ENCODE peak calls at places on chromosome 19, in four cellular contexts. One of them, this sample, is unnamed.

GRCh38 chr19:37333457-37333856 is 37.4 kb upstream of the ZNF527 start:
- DNase-seq in thoracic aorta: no peak
- DNase-seq in uterus: no peak
- DNase-seq in body of pancreas: no peak
- DNase-seq in this sample: no peak

GRCh38 chr19:10364644-10365043 is 15.7 kb downstream of the TYK2 start:
- DNase-seq in thoracic aorta: no peak
- DNase-seq in body of pancreas: no peak
- DNase-seq in uterus: no peak
- DNase-seq in this sample: no peak

GRCh38 chr19:29526730-29527499 is 1.1 kb downstream of the VSTM2B start:
- DNase-seq in uterus: no peak
- DNase-seq in body of pancreas: no peak
- DNase-seq in thoracic aorta: no peak
- DNase-seq in this sample: no peak

GRCh38 chr19:10112037-10112751 is 701 bp downstream of the P2RY11 start:
- DNase-seq in body of pancreas: no peak
- DNase-seq in uterus: no peak
- DNase-seq in thoracic aorta: no peak
- DNase-seq in this sample: no peak

GRCh38 chr19:55041627-55042343 is 3.7 kb upstream of the GP6 start:
- DNase-seq in uterus: no peak
- DNase-seq in body of pancreas: no peak
- DNase-seq in thoracic aorta: no peak
- DNase-seq in this sample: no peak

GRCh38 chr19:29831041-29831548 is 19.3 kb downstream of the CCNE1 start:
- DNase-seq in thoracic aorta: no peak
- DNase-seq in body of pancreas: no peak
- DNase-seq in uterus: no peak
- DNase-seq in this sample: no peak

GRCh38 chr19:18469245-18470107 is 31.5 kb upstream of the ISYNA1 start:
- DNase-seq in uterus: peak
- DNase-seq in body of pancreas: peak
- DNase-seq in thoracic aorta: no peak
- DNase-seq in this sample: no peak

GRCh38 chr19:10339380-10339960 is at the start of gene ICAM3:
- DNase-seq in uterus: no peak
- DNase-seq in body of pancreas: peak
- DNase-seq in thoracic aorta: no peak
- DNase-seq in this sample: no peak

GRCh38 chr19:33514885-33515485 is 6.6 kb downstream of the PEPD start:
- DNase-seq in thoracic aorta: no peak
- DNase-seq in uterus: no peak
- DNase-seq in body of pancreas: peak
- DNase-seq in this sample: no peak

GRCh38 chr19:10961073-10961762 is 388 bp downstream of the SMARCA4 start:
- DNase-seq in uterus: peak
- DNase-seq in thoracic aorta: no peak
- DNase-seq in body of pancreas: peak
- DNase-seq in this sample: no peak

GRCh38 chr19:2087621-2088100 is 8.5 kb downstream of the MOB3A start:
- DNase-seq in uterus: no peak
- DNase-seq in thoracic aorta: no peak
- DNase-seq in body of pancreas: peak
- DNase-seq in this sample: no peak

GRCh38 chr19:15829786-15830185 is 14.3 kb upstream of the OR10H1 start:
- DNase-seq in uterus: no peak
- DNase-seq in thoracic aorta: no peak
- DNase-seq in body of pancreas: no peak
- DNase-seq in this sample: no peak

GRCh38 chr19:44748426-44749254 is at the start of gene BCL3:
- DNase-seq in uterus: peak
- DNase-seq in body of pancreas: peak
- DNase-seq in thoracic aorta: no peak
- DNase-seq in this sample: no peak

GRCh38 chr19:49956113-49956491 is 4.9 kb downstream of the SIGLEC11 start:
- DNase-seq in uterus: no peak
- DNase-seq in thoracic aorta: no peak
- DNase-seq in body of pancreas: peak
- DNase-seq in this sample: no peak

GRCh38 chr19:49954933-49955332 is 6.0 kb downstream of the SIGLEC11 start:
- DNase-seq in uterus: no peak
- DNase-seq in body of pancreas: peak
- DNase-seq in thoracic aorta: no peak
- DNase-seq in this sample: no peak

GRCh38 chr19:49954092-49954825 is 6.7 kb downstream of the SIGLEC11 start:
- DNase-seq in uterus: no peak
- DNase-seq in thoracic aorta: no peak
- DNase-seq in body of pancreas: peak
- DNase-seq in this sample: no peak

GRCh38 chr19:49953376-49953775 is 7.6 kb downstream of the SIGLEC11 start:
- DNase-seq in uterus: no peak
- DNase-seq in thoracic aorta: no peak
- DNase-seq in body of pancreas: peak
- DNase-seq in this sample: no peak

DNA sequence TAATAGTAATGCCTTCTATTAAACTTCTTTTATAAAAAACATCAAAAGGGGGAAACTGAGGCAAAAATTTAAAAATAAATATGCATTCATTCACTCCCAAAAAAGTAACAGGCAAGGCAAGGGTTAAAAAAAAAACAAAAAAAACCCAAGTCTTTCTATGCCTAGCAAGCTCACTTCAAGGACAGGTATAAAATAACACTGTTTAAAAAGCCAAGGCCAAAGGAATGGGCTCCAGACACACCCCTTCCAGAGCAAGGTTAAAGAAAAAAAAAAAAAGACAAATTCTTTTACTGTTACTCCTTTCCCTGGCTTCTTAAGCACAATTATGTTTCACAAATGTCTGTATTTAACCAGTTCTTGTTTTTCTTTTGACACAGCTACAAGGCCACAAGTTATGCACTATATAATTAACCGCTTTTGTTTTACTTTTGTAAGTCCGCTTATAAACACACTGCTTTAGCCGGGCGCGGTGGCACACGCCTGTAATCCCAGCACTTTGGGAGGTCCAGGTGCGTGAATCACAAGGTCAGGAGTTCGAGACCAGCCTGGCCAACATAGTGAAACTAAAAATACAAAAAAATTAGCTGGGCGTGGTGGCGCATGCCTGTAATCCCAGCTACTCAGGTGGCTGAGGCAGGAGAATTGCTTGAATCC is 3.6 kb downstream of the SIGLEC11 start:
- DNase-seq in uterus: no peak
- DNase-seq in thoracic aorta: no peak
- DNase-seq in body of pancreas: peak
- DNase-seq in this sample: no peak
- H3K4me3 ChIP-seq in uterus: no peak
- H3K4me3 ChIP-seq in thoracic aorta: no peak
- H3K4me3 ChIP-seq in body of pancreas: no peak
- H3K4me3 ChIP-seq in this sample: no peak

GRCh38 chr19:46849610-46850009 is 1.0 kb downstream of the AP2S1 start:
- DNase-seq in uterus: no peak
- DNase-seq in thoracic aorta: no peak
- DNase-seq in body of pancreas: no peak
- DNase-seq in this sample: no peak

GRCh38 chr19:46852830-46853229 is 2.2 kb upstream of the AP2S1 start:
- DNase-seq in uterus: no peak
- DNase-seq in thoracic aorta: no peak
- DNase-seq in body of pancreas: no peak
- DNase-seq in this sample: no peak

GRCh38 chr19:46848389-46848788 is 2.3 kb downstream of the AP2S1 start:
- DNase-seq in body of pancreas: no peak
- DNase-seq in thoracic aorta: no peak
- DNase-seq in uterus: no peak
- DNase-seq in this sample: no peak

GRCh38 chr19:46847528-46847927 is 3.1 kb downstream of the AP2S1 start:
- DNase-seq in uterus: no peak
- DNase-seq in body of pancreas: no peak
- DNase-seq in thoracic aorta: no peak
- DNase-seq in this sample: no peak

DNA sequence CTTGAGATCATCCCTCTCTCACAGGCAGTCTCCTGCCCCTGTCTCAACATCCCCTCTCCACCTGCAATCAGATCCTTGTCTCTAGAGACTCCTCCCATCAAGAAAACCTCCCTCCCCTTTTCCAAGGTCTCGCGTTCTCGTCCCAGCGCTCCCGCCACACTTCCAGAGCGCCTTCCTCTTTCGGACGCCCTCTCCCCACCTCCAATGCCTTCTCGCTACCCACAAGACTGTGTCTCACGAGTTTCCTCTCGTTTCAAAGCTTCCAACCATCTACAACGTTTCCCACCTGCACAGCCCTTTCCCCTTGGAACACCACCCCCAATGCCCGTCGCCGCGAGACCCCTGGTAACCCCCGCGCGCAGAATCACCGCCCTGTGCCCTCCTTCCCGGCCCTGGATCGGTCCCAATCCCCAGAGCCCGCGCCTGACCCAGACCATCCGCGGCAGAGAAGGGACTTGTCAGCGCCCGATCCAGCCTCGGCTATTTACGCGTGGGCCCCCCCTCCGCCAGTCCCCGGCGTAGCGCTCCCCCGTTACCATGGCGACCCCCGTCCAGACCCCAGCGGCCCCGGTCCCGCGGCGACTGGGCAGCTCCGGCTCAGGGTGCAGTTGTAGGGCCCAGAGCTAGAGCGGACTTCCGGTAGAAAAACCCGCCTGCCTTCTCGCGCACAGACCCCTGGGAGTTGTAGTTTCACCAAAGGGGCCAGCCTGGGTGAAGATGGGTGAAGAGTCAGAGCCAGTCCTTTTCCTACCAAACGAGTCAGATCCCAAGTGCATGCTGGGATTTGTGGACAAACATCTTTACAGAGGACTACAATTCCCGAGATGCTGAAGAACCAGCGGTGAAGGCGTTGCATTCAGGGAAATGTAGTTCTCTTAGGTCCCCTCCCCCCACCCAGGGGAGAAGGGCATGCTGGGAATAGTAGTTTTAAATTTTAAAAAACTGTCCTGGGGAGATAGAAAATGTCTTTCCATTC is at the start of gene AP2S1:
- DNase-seq in thoracic aorta: peak
- DNase-seq in uterus: peak
- DNase-seq in body of pancreas: peak
- DNase-seq in this sample: peak
- H3K27ac ChIP-seq in thoracic aorta: peak
- H3K27ac ChIP-seq in uterus: peak
- H3K27ac ChIP-seq in body of pancreas: peak
- H3K27ac ChIP-seq in this sample: peak

DNA sequence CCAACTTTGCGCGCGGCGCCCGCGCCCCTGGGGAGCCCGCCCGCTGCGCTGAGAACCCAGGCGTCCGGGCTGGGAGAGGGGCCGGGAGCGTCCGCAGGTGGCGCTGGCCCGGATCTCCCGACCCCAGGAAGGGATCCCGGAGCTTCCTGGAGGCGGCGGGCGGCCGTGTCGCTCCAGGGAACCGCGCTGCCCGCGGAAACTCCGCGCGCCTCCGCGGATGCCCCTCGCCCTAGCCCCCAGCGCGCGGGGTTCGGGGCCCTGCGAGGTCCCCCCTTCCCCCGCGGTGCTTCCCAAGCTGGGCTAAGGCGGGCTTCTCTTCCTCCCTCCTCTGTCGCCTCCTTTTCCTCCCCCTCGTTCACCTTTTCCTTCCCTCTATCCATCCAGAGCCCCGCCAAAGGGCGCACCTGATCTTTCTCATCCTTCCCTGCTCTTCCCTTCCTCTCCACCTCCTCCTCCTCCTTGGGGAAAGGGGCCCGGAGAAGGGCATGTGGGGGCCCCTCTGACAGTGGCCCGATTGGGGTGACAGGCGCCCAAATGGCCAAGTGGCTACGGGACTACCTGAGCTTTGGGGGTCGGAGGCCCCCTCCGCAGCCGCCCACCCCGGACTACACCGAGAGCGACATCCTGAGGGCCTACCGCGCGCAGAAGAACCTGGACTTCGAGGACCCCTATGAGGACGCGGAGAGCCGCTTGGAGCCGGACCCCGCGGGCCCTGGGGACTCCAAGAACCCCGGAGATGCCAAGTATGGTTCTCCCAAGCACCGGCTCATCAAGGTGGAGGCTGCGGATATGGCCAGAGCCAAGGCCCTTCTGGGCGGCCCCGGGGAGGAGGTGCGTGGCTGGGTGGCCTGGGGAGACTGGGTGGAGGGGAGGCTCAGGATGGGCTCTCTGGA is 710 bp downstream of the SHD start:
- DNase-seq in thoracic aorta: no peak
- DNase-seq in uterus: no peak
- DNase-seq in body of pancreas: no peak
- DNase-seq in this sample: no peak
- H3K4me3 ChIP-seq in thoracic aorta: peak
- H3K4me3 ChIP-seq in uterus: no peak
- H3K4me3 ChIP-seq in body of pancreas: no peak
- H3K4me3 ChIP-seq in this sample: no peak

GRCh38 chr19:53467138-53467502 is 413 bp upstream of the ZNF813 start:
- DNase-seq in uterus: peak
- DNase-seq in body of pancreas: no peak
- DNase-seq in thoracic aorta: no peak
- DNase-seq in this sample: no peak
- H3K27ac ChIP-seq in uterus: peak
- H3K27ac ChIP-seq in body of pancreas: no peak
- H3K27ac ChIP-seq in thoracic aorta: no peak
- H3K27ac ChIP-seq in this sample: no peak

DNA sequence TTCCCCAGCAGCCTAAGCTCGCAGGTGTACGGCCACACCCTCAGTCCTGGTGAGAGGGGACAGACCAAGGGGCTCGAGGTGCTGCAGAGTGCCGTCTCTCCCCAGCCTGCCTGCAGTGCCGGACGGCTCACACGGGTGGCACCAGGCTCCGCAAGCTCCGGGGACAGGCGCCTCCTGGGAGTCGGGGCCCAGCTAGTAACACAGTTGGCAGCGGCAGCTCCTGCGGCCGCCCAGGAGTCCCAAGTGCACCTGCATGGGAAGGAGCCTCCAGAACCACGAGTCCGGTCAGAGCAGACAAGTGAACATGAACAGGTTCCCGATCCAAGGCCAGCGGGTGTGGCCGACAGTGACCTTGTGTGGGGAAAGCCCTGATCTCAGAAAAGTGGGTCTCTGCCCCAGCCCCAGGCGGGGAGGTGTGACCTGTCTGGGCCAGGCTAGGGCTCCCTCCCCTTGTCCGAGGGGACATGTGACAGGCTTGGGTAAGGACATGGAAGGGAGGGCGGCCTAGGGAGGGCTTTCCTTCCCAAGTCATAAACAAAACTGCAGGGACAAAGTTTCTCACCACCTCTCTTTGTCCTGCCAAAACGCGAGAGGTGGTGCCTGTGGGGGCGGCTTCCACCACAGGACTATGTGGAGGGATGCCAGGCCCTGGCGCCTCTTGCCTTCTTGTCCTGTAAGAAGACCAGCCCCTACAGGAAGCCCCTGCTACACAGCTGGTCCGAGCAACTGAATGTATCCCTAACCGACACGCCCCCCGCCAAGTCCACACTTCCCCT is 46.5 kb downstream of the MLLT1 start:
- DNase-seq in body of pancreas: peak
- DNase-seq in thoracic aorta: peak
- DNase-seq in uterus: peak
- DNase-seq in this sample: no peak
- H3K4me3 ChIP-seq in body of pancreas: no peak
- H3K4me3 ChIP-seq in thoracic aorta: peak
- H3K4me3 ChIP-seq in uterus: no peak
- H3K4me3 ChIP-seq in this sample: no peak

This sample was measured in AG04450.